ENCODE peak calls at places on chromosomes 7 and 10, in eight cellular contexts. B is CD4-positive, alpha-beta memory T cell; E is A549; N is stomach; Q is transverse colon; A is heart left ventricle; Y is right lobe of liver; K is uterus. H is an unnamed sample. For H3K4me1, the result is how much of the 10 kb centered on the place peaks cover.

GRCh38 chr7:26987338-26987737 is 108.5 kb downstream of the HOXA1 start:
- DNase-seq in B (no peak), E (no peak), N (no peak), Q (no peak), A (no peak), Y (no peak), K (no peak), H (no peak)

GRCh38 chr10:69839696-69840345 is 38.1 kb downstream of the COL13A1 start:
- DNase-seq in B (no peak), E (no peak), N (no peak), Q (no peak), A (no peak), Y (no peak), K (no peak), H (no peak)

GRCh38 chr7:116977172-116977571 is 23.9 kb downstream of the ST7 start:
- DNase-seq in B (no peak), E (no peak), N (no peak), Q (no peak), A (no peak), Y (no peak), K (no peak), H (no peak)

GRCh38 chr7:100053201-100053600 is 3.6 kb downstream of the ZSCAN21 start:
- DNase-seq in B (peak), E (peak), N (peak), Q (peak), A (peak), Y (no peak), K (no peak), H (peak)

GRCh38 chr7:158682456-158682855 is 22.1 kb downstream of the NCAPG2 start:
- DNase-seq in B (no peak), E (no peak), N (no peak), Q (no peak), A (no peak), Y (no peak), K (no peak), H (no peak)

GRCh38 chr7:146090023-146090645 is 26.5 kb upstream of the CNTNAP2 start:
- DNase-seq in B (peak), E (peak), N (no peak), Q (no peak), A (no peak), Y (no peak), K (no peak), H (peak)

GRCh38 chr7:139358541-139359365 is 941 bp upstream of the LUC7L2 start:
- DNase-seq in B (peak), E (peak), N (no peak), Q (peak), A (no peak), Y (peak), K (peak), H (peak)

GRCh38 chr10:13195016-13195415 is 33.7 kb downstream of the MCM10 start:
- DNase-seq in B (no peak), E (no peak), N (no peak), Q (no peak), A (no peak), Y (no peak), K (no peak), H (no peak)

GRCh38 chr10:42933454-42934340 is 143.2 kb upstream of the RET start:
- DNase-seq in B (peak), E (no peak), N (peak), Q (peak), A (peak), Y (peak), K (no peak), H (no peak)

GRCh38 chr7:149496642-149497391 is 792 bp downstream of the ZNF746 start:
- DNase-seq in B (peak), E (peak), N (peak), Q (peak), A (peak), Y (peak), K (peak), H (no peak)

GRCh38 chr7:90411510-90411909 is 8.2 kb downstream of the CLDN12 start:
- DNase-seq in B (no peak), E (peak), N (no peak), Q (no peak), A (no peak), Y (no peak), K (no peak), H (no peak)

GRCh38 chr10:25026463-25026862 is 10.1 kb downstream of the THNSL1 start:
- DNase-seq in B (no peak), E (peak), N (no peak), Q (no peak), A (no peak), Y (no peak), K (no peak), H (no peak)

GRCh38 chr10:86366033-86366901 is at the start of gene GRID1:
- DNase-seq in B (no peak), E (no peak), N (no peak), Q (no peak), A (peak), Y (peak), K (peak), H (no peak)

GRCh38 chr7:121540138-121540537 is 144.0 kb upstream of the FAM3C start:
- DNase-seq in B (no peak), E (no peak), N (no peak), Q (no peak), A (no peak), Y (no peak), K (no peak), H (no peak)

GRCh38 chr7:128010392-128011078 is 20.7 kb downstream of the LRRC4 start:
- DNase-seq in B (no peak), E (no peak), N (no peak), Q (no peak), A (no peak), Y (no peak), K (no peak), H (no peak)

GRCh38 chr7:45402480-45403218 is 171.5 kb upstream of the ADCY1 start:
- DNase-seq in B (no peak), E (no peak), N (no peak), Q (no peak), A (no peak), Y (no peak), K (no peak), H (no peak)

GRCh38 chr10:6530211-6530840 is 49.8 kb downstream of the PRKCQ start:
- DNase-seq in B (peak), E (no peak), N (peak), Q (peak), A (no peak), Y (no peak), K (peak), H (no peak)

GRCh38 chr7:27192546-27193334 is 7.2 kb downstream of the HOXA13 start:
- DNase-seq in B (no peak), E (no peak), N (no peak), Q (peak), A (no peak), Y (no peak), K (peak), H (no peak)

GRCh38 chr10:51308096-51308495 is 233.8 kb downstream of the PRKG1 start:
- DNase-seq in B (no peak), E (no peak), N (no peak), Q (no peak), A (no peak), Y (no peak), K (no peak), H (no peak)

GRCh38 chr7:30920584-30921539 is 9.2 kb downstream of the AQP1 start:
- DNase-seq in B (no peak), E (peak), N (no peak), Q (peak), A (peak), Y (peak), K (peak), H (no peak)

GRCh38 chr10:97961979-97962378 is 68.4 kb downstream of the CRTAC1 start:
- DNase-seq in B (no peak), E (no peak), N (peak), Q (no peak), A (no peak), Y (no peak), K (no peak), H (no peak)

GRCh38 chr10:61248013-61248412 is 205.2 kb downstream of the TMEM26 start:
- DNase-seq in B (no peak), E (no peak), N (no peak), Q (no peak), A (no peak), Y (no peak), K (no peak), H (no peak)

GRCh38 chr10:99672884-99673283 is 13.6 kb downstream of the ENTPD7 start:
- DNase-seq in B (no peak), E (no peak), N (no peak), Q (no peak), A (no peak), Y (no peak), K (no peak), H (no peak)

GRCh38 chr10:28681345-28681763 is 4.0 kb downstream of the BAMBI start:
- DNase-seq in B (no peak), E (no peak), N (no peak), Q (no peak), A (no peak), Y (no peak), K (no peak), H (no peak)

GRCh38 chr10:7797582-7797981 is 9.6 kb downstream of the ATP5F1C start:
- DNase-seq in B (no peak), E (peak), N (no peak), Q (no peak), A (peak), Y (no peak), K (no peak), H (no peak)

GRCh38 chr7:116315293-116315692 is 105.0 kb downstream of the TES start:
- DNase-seq in B (no peak), E (peak), N (no peak), Q (no peak), A (peak), Y (no peak), K (no peak), H (no peak)

GRCh38 chr10:77773631-77774426 is 136.2 kb upstream of the KCNMA1 start:
- DNase-seq in B (no peak), E (no peak), N (peak), Q (no peak), A (no peak), Y (no peak), K (no peak), H (no peak)

GRCh38 chr7:116968626-116969025 is 15.3 kb downstream of the ST7 start:
- DNase-seq in B (no peak), E (no peak), N (no peak), Q (no peak), A (no peak), Y (no peak), K (no peak), H (no peak)

GRCh38 chr10:79258894-79259293 is 88.4 kb upstream of the PPIF start:
- DNase-seq in B (no peak), E (no peak), N (no peak), Q (no peak), A (no peak), Y (no peak), K (no peak), H (no peak)

GRCh38 chr10:79260803-79261740 is 86.2 kb upstream of the PPIF start:
- DNase-seq in B (no peak), E (no peak), N (peak), Q (no peak), A (no peak), Y (no peak), K (peak), H (no peak)

GRCh38 chr10:79262959-79263746 is 84.1 kb upstream of the PPIF start:
- DNase-seq in B (no peak), E (no peak), N (no peak), Q (no peak), A (no peak), Y (no peak), K (no peak), H (no peak)

GRCh38 chr10:79262131-79262530 is 85.1 kb upstream of the PPIF start:
- DNase-seq in B (no peak), E (no peak), N (no peak), Q (no peak), A (no peak), Y (no peak), K (no peak), H (no peak)

GRCh38 chr10:79259834-79260233 is 87.4 kb upstream of the PPIF start:
- DNase-seq in B (no peak), E (no peak), N (no peak), Q (no peak), A (no peak), Y (no peak), K (no peak), H (no peak)
- H3K4me1 ChIP-seq in B (under half), E (under half), N (half or more), Q (under half), A (half or more), Y (under half), K (under half), H (under half)

GRCh38 chr10:124676416-124677062 is 67.6 kb downstream of the FAM53B start:
- DNase-seq in B (no peak), E (no peak), N (no peak), Q (no peak), A (no peak), Y (peak), K (no peak), H (no peak)

GRCh38 chr10:124678566-124679240 is 65.5 kb downstream of the FAM53B start:
- DNase-seq in B (peak), E (no peak), N (no peak), Q (no peak), A (no peak), Y (peak), K (no peak), H (no peak)

GRCh38 chr10:124677871-124678565 is 66.2 kb downstream of the FAM53B start:
- DNase-seq in B (no peak), E (no peak), N (no peak), Q (no peak), A (no peak), Y (peak), K (no peak), H (no peak)

GRCh38 chr10:124675824-124676223 is 68.4 kb downstream of the FAM53B start:
- DNase-seq in B (no peak), E (no peak), N (no peak), Q (no peak), A (no peak), Y (no peak), K (no peak), H (no peak)

DNA sequence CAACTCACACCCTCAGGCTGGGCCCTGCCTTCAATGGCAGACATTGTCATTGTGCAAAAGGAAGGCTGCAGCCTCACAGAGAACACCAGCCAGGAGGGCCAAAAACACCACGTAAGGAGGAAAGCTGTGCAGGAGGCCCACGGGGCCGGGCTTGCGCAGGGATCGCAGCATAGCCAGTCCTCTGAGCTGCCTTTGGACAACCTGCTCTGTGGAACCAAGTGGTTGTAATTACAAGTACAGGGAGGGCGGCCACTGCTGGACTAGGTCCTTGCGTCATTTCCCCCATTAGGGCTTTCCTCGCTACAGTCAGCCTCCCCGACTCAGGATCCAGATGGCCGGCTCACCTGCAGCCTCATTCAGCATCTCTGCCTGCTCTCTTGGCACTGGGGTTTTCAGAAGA is 66.9 kb downstream of the FAM53B start:
- DNase-seq in B (no peak), E (no peak), N (no peak), Q (no peak), A (no peak), Y (peak), K (no peak), H (no peak)
- H3K4me1 ChIP-seq in B (half or more), E (under half), N (half or more), Q (under half), A (half or more), Y (under half), K (under half), H (under half)

DNA sequence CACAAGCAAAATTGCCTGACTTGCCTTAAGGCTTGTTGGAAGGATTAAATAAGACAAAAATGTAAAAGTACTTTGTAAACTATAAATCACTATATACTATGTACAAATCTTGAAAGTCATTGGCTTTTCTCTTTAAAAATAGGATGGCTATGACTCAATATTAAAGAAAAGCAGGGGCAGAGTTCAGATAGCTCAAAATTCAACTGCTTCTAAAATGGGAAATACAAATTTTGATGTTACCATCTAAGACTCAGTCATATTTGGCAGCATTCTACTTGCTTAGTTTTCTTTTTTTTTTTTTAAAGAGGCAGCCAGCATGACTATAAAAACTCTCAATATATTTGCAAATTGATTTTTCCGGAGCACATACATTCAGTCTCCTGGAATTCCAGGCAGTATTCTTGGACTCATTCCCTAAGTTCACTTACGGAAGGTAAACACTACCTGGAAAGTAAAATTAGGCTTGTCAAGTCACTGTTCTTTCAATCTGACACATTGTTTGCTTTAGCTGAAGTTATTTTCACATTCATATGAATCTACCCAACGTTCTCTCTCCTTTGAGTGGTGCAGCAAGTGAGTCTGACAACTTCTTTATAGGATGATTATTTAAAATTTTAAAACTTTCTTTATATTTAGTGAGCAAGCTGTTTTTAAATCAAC is 133.8 kb upstream of the CCDC6 start:
- DNase-seq in B (no peak), E (no peak), N (no peak), Q (no peak), A (no peak), Y (no peak), K (no peak), H (no peak)
- H3K4me1 ChIP-seq in B (under half), E (under half), N (under half), Q (under half), A (under half), Y (under half), K (under half), H (under half)

GRCh38 chr7:105000927-105001336 is 13.1 kb upstream of the KMT2E start:
- DNase-seq in B (no peak), E (no peak), N (no peak), Q (no peak), A (no peak), Y (no peak), K (no peak), H (no peak)
- H3K4me1 ChIP-seq in B (half or more), E (half or more), N (under half), Q (half or more), A (half or more), Y (half or more), K (under half), H (under half)

DNA sequence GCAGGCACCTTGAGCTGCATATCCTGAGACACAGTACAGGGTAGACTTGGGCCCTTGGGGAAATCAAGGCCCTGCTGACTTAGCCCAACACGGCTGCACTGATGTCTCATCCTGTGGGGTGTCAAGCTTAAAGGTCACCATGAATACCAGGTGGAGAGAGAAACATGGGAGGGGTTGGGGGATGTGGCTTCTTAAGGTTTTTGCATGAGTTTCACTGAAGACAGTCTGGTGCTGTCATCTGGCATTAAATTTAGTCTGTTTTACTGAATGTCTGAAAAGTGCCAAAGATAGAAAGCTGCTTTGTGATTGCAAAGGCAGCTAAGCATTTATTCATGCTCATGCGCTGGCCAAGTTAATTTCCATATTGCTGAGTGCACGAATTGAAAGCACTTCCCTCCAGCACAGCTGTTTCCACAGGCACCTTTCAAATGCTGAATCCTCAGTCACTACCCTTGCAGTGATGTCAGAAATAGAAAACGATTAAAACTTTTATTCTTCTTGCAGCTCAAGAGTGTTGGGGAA is 102.1 kb downstream of the OSBPL3 start:
- DNase-seq in B (no peak), E (no peak), N (no peak), Q (peak), A (no peak), Y (no peak), K (no peak), H (no peak)
- H3K4me1 ChIP-seq in B (under half), E (under half), N (under half), Q (under half), A (under half), Y (under half), K (under half), H (under half)

H was measured in Panc1.